ENCODE peak calls at places on chromosomes 13 and 19, in eight cellular contexts. One of them, this sample, is unnamed.

GRCh38 chr19:41945135-41945766 is 13.9 kb downstream of the RABAC1 start:
- DNase-seq in body of pancreas: peak; percentile 27
- DNase-seq in tibial nerve: no peak
- DNase-seq in ovary: no peak
- DNase-seq in coronary artery: no peak
- DNase-seq in astrocyte of the cerebellum: no peak
- DNase-seq in thoracic aorta: no peak
- DNase-seq in SJSA1: no peak
- DNase-seq in this sample: no peak

GRCh38 chr13:91381371-91381770 is 17.1 kb upstream of the GPC5 start:
- DNase-seq in coronary artery: no peak
- DNase-seq in ovary: no peak
- DNase-seq in body of pancreas: no peak
- DNase-seq in thoracic aorta: no peak
- DNase-seq in tibial nerve: no peak
- DNase-seq in astrocyte of the cerebellum: peak; percentile 38
- DNase-seq in SJSA1: no peak
- DNase-seq in this sample: no peak

GRCh38 chr19:16384688-16385087 is 60.1 kb downstream of the KLF2 start:
- DNase-seq in tibial nerve: no peak
- DNase-seq in ovary: no peak
- DNase-seq in astrocyte of the cerebellum: no peak
- DNase-seq in body of pancreas: no peak
- DNase-seq in thoracic aorta: no peak
- DNase-seq in coronary artery: no peak
- DNase-seq in SJSA1: no peak
- DNase-seq in this sample: no peak

GRCh38 chr13:20160346-20161274 is at the start of gene GJA3:
- DNase-seq in body of pancreas: peak; percentile 32
- DNase-seq in coronary artery: no peak
- DNase-seq in ovary: no peak
- DNase-seq in astrocyte of the cerebellum: no peak
- DNase-seq in tibial nerve: no peak
- DNase-seq in SJSA1: no peak
- DNase-seq in thoracic aorta: no peak
- DNase-seq in this sample: peak; percentile 55

GRCh38 chr19:38852231-38853044 is 2.7 kb upstream of the HNRNPL start:
- DNase-seq in thoracic aorta: peak; percentile 33
- DNase-seq in tibial nerve: peak; percentile 51
- DNase-seq in SJSA1: peak; percentile 62
- DNase-seq in ovary: peak; percentile 72
- DNase-seq in body of pancreas: peak; percentile 60
- DNase-seq in astrocyte of the cerebellum: no peak
- DNase-seq in coronary artery: peak; percentile 84
- DNase-seq in this sample: no peak

GRCh38 chr19:23817519-23817918 is 58.8 kb upstream of the ZNF681 start:
- DNase-seq in SJSA1: no peak
- DNase-seq in astrocyte of the cerebellum: no peak
- DNase-seq in thoracic aorta: no peak
- DNase-seq in tibial nerve: no peak
- DNase-seq in coronary artery: no peak
- DNase-seq in ovary: no peak
- DNase-seq in body of pancreas: peak; percentile 53
- DNase-seq in this sample: peak; percentile 65

GRCh38 chr19:16969127-16969526 is 57.5 kb downstream of the CPAMD8 start:
- DNase-seq in thoracic aorta: no peak
- DNase-seq in body of pancreas: no peak
- DNase-seq in SJSA1: peak; percentile 14
- DNase-seq in ovary: no peak
- DNase-seq in astrocyte of the cerebellum: no peak
- DNase-seq in coronary artery: no peak
- DNase-seq in tibial nerve: peak; percentile 22
- DNase-seq in this sample: no peak

GRCh38 chr19:5172859-5173577 is 167.6 kb downstream of the PTPRS start:
- DNase-seq in tibial nerve: no peak
- DNase-seq in SJSA1: peak; percentile 84
- DNase-seq in astrocyte of the cerebellum: peak; percentile 78
- DNase-seq in body of pancreas: no peak
- DNase-seq in coronary artery: no peak
- DNase-seq in ovary: no peak
- DNase-seq in thoracic aorta: peak; percentile 32
- DNase-seq in this sample: no peak

GRCh38 chr19:9936151-9937000 is at the start of gene OLFM2:
- DNase-seq in ovary: peak; percentile 56
- DNase-seq in coronary artery: no peak
- DNase-seq in body of pancreas: peak; percentile 62
- DNase-seq in thoracic aorta: no peak
- DNase-seq in SJSA1: no peak
- DNase-seq in astrocyte of the cerebellum: no peak
- DNase-seq in tibial nerve: no peak
- DNase-seq in this sample: peak; percentile 16

GRCh38 chr13:114104626-114105350 is 27.6 kb downstream of the RASA3 start:
- DNase-seq in tibial nerve: no peak
- DNase-seq in body of pancreas: no peak
- DNase-seq in astrocyte of the cerebellum: no peak
- DNase-seq in thoracic aorta: no peak
- DNase-seq in SJSA1: no peak
- DNase-seq in ovary: no peak
- DNase-seq in coronary artery: no peak
- DNase-seq in this sample: no peak

GRCh38 chr19:488505-489417 is 7.5 kb upstream of the MADCAM1 start:
- DNase-seq in body of pancreas: peak; percentile 96
- DNase-seq in ovary: peak; percentile 95
- DNase-seq in coronary artery: peak; percentile 91
- DNase-seq in SJSA1: peak; percentile 93
- DNase-seq in astrocyte of the cerebellum: peak; percentile 83
- DNase-seq in tibial nerve: peak; percentile 87
- DNase-seq in thoracic aorta: peak; percentile 73
- DNase-seq in this sample: peak; percentile 82

GRCh38 chr19:46409146-46409545 is 4.2 kb downstream of the CCDC8 start:
- DNase-seq in ovary: no peak
- DNase-seq in SJSA1: no peak
- DNase-seq in astrocyte of the cerebellum: no peak
- DNase-seq in body of pancreas: no peak
- DNase-seq in tibial nerve: no peak
- DNase-seq in thoracic aorta: no peak
- DNase-seq in coronary artery: no peak
- DNase-seq in this sample: no peak

GRCh38 chr13:40148103-40148502 is 492.6 kb downstream of the COG6 start:
- DNase-seq in body of pancreas: no peak
- DNase-seq in SJSA1: no peak
- DNase-seq in coronary artery: no peak
- DNase-seq in astrocyte of the cerebellum: no peak
- DNase-seq in ovary: no peak
- DNase-seq in tibial nerve: no peak
- DNase-seq in thoracic aorta: no peak
- DNase-seq in this sample: no peak

GRCh38 chr19:3949997-3950859 is 17.4 kb downstream of the NMRK2 start:
- DNase-seq in body of pancreas: no peak
- DNase-seq in coronary artery: peak; percentile 71
- DNase-seq in astrocyte of the cerebellum: no peak
- DNase-seq in ovary: no peak
- DNase-seq in SJSA1: no peak
- DNase-seq in thoracic aorta: no peak
- DNase-seq in tibial nerve: no peak
- DNase-seq in this sample: no peak
- H3K4me3 ChIP-seq in body of pancreas: no peak overlapping the region
- H3K4me3 ChIP-seq in coronary artery: peak overlapping the region; percentile 64
- H3K4me3 ChIP-seq in astrocyte of the cerebellum: no peak overlapping the region
- H3K4me3 ChIP-seq in ovary: no peak overlapping the region
- H3K4me3 ChIP-seq in SJSA1: no peak overlapping the region
- H3K4me3 ChIP-seq in thoracic aorta: peak overlapping the region; percentile 56
- H3K4me3 ChIP-seq in tibial nerve: no peak overlapping the region
- H3K4me3 ChIP-seq in this sample: no peak overlapping the region

GRCh38 chr19:50226536-50226935 is 23.1 kb downstream of the MYH14 start:
- DNase-seq in SJSA1: no peak
- DNase-seq in coronary artery: no peak
- DNase-seq in ovary: no peak
- DNase-seq in body of pancreas: no peak
- DNase-seq in astrocyte of the cerebellum: no peak
- DNase-seq in thoracic aorta: no peak
- DNase-seq in tibial nerve: no peak
- DNase-seq in this sample: no peak

GRCh38 chr19:50233308-50233910 is 30.0 kb downstream of the MYH14 start:
- DNase-seq in coronary artery: no peak
- DNase-seq in body of pancreas: no peak
- DNase-seq in tibial nerve: no peak
- DNase-seq in SJSA1: no peak
- DNase-seq in astrocyte of the cerebellum: no peak
- DNase-seq in thoracic aorta: no peak
- DNase-seq in ovary: no peak
- DNase-seq in this sample: no peak

GRCh38 chr19:50231821-50232220 is 28.4 kb downstream of the MYH14 start:
- DNase-seq in coronary artery: no peak
- DNase-seq in tibial nerve: no peak
- DNase-seq in thoracic aorta: no peak
- DNase-seq in astrocyte of the cerebellum: no peak
- DNase-seq in SJSA1: no peak
- DNase-seq in ovary: no peak
- DNase-seq in body of pancreas: no peak
- DNase-seq in this sample: no peak

GRCh38 chr19:50232600-50232999 is 29.2 kb downstream of the MYH14 start:
- DNase-seq in coronary artery: no peak
- DNase-seq in SJSA1: no peak
- DNase-seq in astrocyte of the cerebellum: no peak
- DNase-seq in tibial nerve: no peak
- DNase-seq in ovary: no peak
- DNase-seq in body of pancreas: no peak
- DNase-seq in thoracic aorta: no peak
- DNase-seq in this sample: no peak

DNA sequence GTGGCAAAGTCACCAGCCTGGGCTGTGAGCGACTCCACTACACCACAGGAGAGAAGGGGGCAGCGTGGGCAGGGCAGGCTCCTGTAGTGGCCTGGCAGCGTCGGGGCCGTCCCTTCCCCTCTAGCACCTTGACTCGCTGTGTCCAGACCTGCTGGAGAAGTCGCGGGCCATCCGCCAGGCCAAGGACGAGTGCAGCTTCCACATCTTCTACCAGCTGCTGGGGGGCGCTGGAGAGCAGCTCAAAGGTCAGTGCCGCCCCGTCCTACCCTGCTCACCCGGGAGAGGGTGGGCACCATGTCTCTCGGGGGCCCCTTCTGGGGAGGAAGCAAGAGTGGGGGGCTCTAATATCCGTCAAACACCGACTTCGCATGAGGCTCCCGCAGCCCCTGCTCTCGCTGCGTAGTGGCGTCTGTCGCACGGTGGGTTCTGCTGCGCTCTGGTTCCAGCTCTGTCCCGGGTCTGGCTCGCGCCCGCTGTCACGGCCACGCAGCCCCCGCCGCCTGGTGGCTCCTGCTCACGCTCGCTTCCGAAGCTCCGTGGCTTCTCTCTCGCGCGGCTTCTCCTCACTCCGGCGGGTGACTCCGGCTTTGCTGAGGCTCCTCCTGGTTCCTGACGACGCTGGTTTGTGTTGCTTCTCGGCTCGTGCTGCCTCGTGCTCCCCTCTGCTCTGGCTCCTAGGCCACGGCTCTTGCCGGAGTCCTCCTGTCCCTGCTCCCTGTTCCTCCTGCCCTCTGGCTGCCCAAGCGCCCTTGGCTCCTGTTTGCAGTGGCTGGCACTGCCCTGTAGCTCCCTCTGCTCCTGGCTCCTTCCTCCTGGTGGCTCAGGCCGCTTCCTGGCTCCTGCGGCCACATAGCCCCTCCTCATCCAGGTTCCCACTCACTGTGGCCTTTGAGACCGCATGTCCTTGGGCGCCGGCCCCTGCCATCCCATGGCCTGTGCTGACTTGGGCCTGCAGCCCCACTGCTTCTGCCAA is 27.2 kb downstream of the MYH14 start:
- DNase-seq in thoracic aorta: no peak
- DNase-seq in body of pancreas: no peak
- DNase-seq in coronary artery: no peak
- DNase-seq in astrocyte of the cerebellum: no peak
- DNase-seq in SJSA1: no peak
- DNase-seq in tibial nerve: no peak
- DNase-seq in ovary: no peak
- DNase-seq in this sample: no peak
- H3K4me3 ChIP-seq in thoracic aorta: no peak overlapping the region
- H3K4me3 ChIP-seq in body of pancreas: no peak overlapping the region
- H3K4me3 ChIP-seq in coronary artery: no peak overlapping the region
- H3K4me3 ChIP-seq in astrocyte of the cerebellum: no peak overlapping the region
- H3K4me3 ChIP-seq in SJSA1: no peak overlapping the region
- H3K4me3 ChIP-seq in tibial nerve: no peak overlapping the region
- H3K4me3 ChIP-seq in ovary: no peak overlapping the region
- H3K4me3 ChIP-seq in this sample: no peak overlapping the region

GRCh38 chr13:42275098-42275471 is 3.1 kb downstream of the AKAP11 start:
- DNase-seq in tibial nerve: no peak
- DNase-seq in astrocyte of the cerebellum: no peak
- DNase-seq in ovary: no peak
- DNase-seq in SJSA1: no peak
- DNase-seq in coronary artery: no peak
- DNase-seq in thoracic aorta: no peak
- DNase-seq in body of pancreas: no peak
- DNase-seq in this sample: no peak
- H3K4me3 ChIP-seq in tibial nerve: no peak overlapping the region
- H3K4me3 ChIP-seq in astrocyte of the cerebellum: no peak overlapping the region
- H3K4me3 ChIP-seq in ovary: no peak overlapping the region
- H3K4me3 ChIP-seq in SJSA1: no peak overlapping the region
- H3K4me3 ChIP-seq in coronary artery: no peak overlapping the region
- H3K4me3 ChIP-seq in thoracic aorta: no peak overlapping the region
- H3K4me3 ChIP-seq in body of pancreas: no peak overlapping the region
- H3K4me3 ChIP-seq in this sample: no peak overlapping the region

DNA sequence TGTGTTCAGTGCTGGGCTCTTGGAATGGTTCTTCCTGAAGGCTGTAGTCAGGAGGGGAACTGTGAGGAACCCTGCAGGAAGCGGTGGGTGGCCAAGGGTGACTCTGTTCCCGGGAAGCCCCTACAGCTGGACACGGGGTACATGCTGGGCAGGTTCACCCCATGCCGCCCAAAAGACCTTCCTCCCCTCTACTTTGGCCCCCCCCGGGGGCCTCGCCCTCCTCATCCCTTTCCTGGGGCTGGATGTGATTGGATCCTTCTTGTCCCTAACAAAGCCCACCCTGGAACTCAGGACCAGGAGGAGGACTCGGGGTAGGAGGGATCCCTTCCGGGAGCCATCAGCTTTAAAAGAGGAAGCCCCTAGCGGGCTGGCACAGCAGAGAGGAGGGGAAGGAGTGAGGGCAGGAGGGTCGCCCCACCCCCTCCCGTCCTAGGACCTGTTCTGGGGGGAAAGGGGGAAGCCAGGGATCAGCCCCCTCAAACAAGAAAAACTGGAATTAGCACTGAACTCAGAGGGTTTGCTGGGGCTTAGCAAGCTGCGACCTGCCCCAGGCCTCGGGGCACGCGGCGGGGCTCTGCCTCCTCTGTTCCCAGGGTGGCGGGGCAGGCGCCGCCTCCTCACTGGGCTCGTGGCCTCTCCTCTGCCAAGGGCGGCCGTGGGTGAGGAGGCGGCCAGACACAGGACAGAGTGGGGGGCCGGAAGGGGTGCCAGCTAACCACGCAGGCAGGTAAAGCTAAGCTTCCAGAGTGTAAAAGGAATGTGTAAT is 4.0 kb downstream of the CEBPA start:
- DNase-seq in thoracic aorta: no peak
- DNase-seq in coronary artery: no peak
- DNase-seq in SJSA1: no peak
- DNase-seq in ovary: no peak
- DNase-seq in tibial nerve: no peak
- DNase-seq in body of pancreas: no peak
- DNase-seq in astrocyte of the cerebellum: no peak
- DNase-seq in this sample: no peak
- H3K4me3 ChIP-seq in thoracic aorta: no peak overlapping the region
- H3K4me3 ChIP-seq in coronary artery: no peak overlapping the region
- H3K4me3 ChIP-seq in SJSA1: no peak overlapping the region
- H3K4me3 ChIP-seq in ovary: no peak overlapping the region
- H3K4me3 ChIP-seq in tibial nerve: no peak overlapping the region
- H3K4me3 ChIP-seq in body of pancreas: no peak overlapping the region
- H3K4me3 ChIP-seq in astrocyte of the cerebellum: no peak overlapping the region
- H3K4me3 ChIP-seq in this sample: no peak overlapping the region

This sample was measured in Jurkat, Clone E6-1.